ENCODE peak calls at places on chromosome 20, in four cellular contexts. O, X, S and D are unnamed samples.

GRCh38 chr20:12984863-12985262 is 23.9 kb upstream of the SPTLC3 start:
- DNase-seq in O (no peak), X (no peak), S (no peak), D (no peak)

GRCh38 chr20:41183391-41183790 is 46.0 kb downstream of the PLCG1 start:
- DNase-seq in O (no peak), X (peak; percentile 24), S (no peak), D (no peak)

GRCh38 chr20:64232794-64233193 is 22.8 kb upstream of the PCMTD2 start:
- DNase-seq in O (peak; percentile 13), X (peak; percentile 21), S (no peak), D (no peak)

GRCh38 chr20:63626424-63627128 is at the start of gene GMEB2:
- DNase-seq in O (no peak), X (peak; percentile 83), S (no peak), D (peak; percentile 75)

GRCh38 chr20:431012-431904 is 23.2 kb downstream of the RBCK1 start:
- DNase-seq in O (peak; percentile 95), X (no peak), S (peak; percentile 43), D (peak; percentile 83)

GRCh38 chr20:19944772-19945459 is 72.2 kb upstream of the NAA20 start:
- DNase-seq in O (no peak), X (no peak), S (no peak), D (no peak)

GRCh38 chr20:62575976-62576722 is 66.2 kb upstream of the SLCO4A1 start:
- DNase-seq in O (no peak), X (no peak), S (no peak), D (no peak)

GRCh38 chr20:63060057-63060991 is 53.6 kb upstream of the BHLHE23 start:
- DNase-seq in O (no peak), X (peak; percentile 33), S (no peak), D (no peak)

GRCh38 chr20:49353348-49353747 is 75.5 kb upstream of the ZNFX1 start:
- DNase-seq in O (no peak), X (no peak), S (no peak), D (no peak)

GRCh38 chr20:24608926-24609667 is 139.7 kb downstream of the SYNDIG1 start:
- DNase-seq in O (no peak), X (no peak), S (no peak), D (no peak)

GRCh38 chr20:1895674-1896496 is 678 bp downstream of the SIRPA start:
- DNase-seq in O (no peak), X (peak; percentile 58), S (no peak), D (peak; percentile 57)

GRCh38 chr20:21166801-21167200 is 40.9 kb downstream of the KIZ start:
- DNase-seq in O (no peak), X (no peak), S (no peak), D (no peak)

GRCh38 chr20:4141616-4142240 is 126.4 kb upstream of the RNF24 start:
- DNase-seq in O (no peak), X (no peak), S (no peak), D (no peak)

GRCh38 chr20:62816879-62817873 is at the start of gene COL9A3:
- DNase-seq in O (no peak), X (no peak), S (no peak), D (peak; percentile 69)

GRCh38 chr20:63393566-63393965 is 32.4 kb upstream of the CHRNA4 start:
- DNase-seq in O (no peak), X (no peak), S (no peak), D (no peak)

GRCh38 chr20:40160151-40160550 is 528.9 kb downstream of the MAFB start:
- DNase-seq in O (peak; percentile 55), X (peak; percentile 52), S (no peak), D (peak; percentile 87)

GRCh38 chr20:39825950-39826349 is 863.1 kb downstream of the MAFB start:
- DNase-seq in O (no peak), X (no peak), S (no peak), D (no peak)

GRCh38 chr20:38209736-38210405 is 44.8 kb upstream of the TGM2 start:
- DNase-seq in O (no peak), X (no peak), S (no peak), D (no peak)

GRCh38 chr20:1652104-1652503 is 5.5 kb downstream of the SIRPG start:
- DNase-seq in O (no peak), X (no peak), S (no peak), D (no peak)

GRCh38 chr20:444117-444516 is 18.2 kb downstream of the TBC1D20 start:
- DNase-seq in O (no peak), X (no peak), S (no peak), D (no peak)

GRCh38 chr20:32518593-32519366 is 66.4 kb downstream of the NOL4L start:
- DNase-seq in O (no peak), X (peak; percentile 30), S (no peak), D (peak; percentile 64)

GRCh38 chr20:24382330-24382729 is 87.1 kb upstream of the SYNDIG1 start:
- DNase-seq in O (no peak), X (no peak), S (no peak), D (no peak)

GRCh38 chr20:10671850-10672578 is 1.8 kb downstream of the JAG1 start:
- DNase-seq in O (no peak), X (peak; percentile 76), S (no peak), D (peak; percentile 72)

GRCh38 chr20:22341508-22341907 is 242.9 kb downstream of the FOXA2 start:
- DNase-seq in O (peak; percentile 64), X (no peak), S (no peak), D (no peak)

GRCh38 chr20:3105256-3106137 is 21.0 kb upstream of the AVP start:
- DNase-seq in O (no peak), X (no peak), S (no peak), D (no peak)

GRCh38 chr20:50281831-50282591 is 91.4 kb downstream of the CEBPB start:
- DNase-seq in O (peak; percentile 41), X (no peak), S (no peak), D (peak; percentile 78)

GRCh38 chr20:56343861-56344381 is 14.9 kb upstream of the FAM210B start:
- DNase-seq in O (peak; percentile 59), X (peak; percentile 60), S (peak; percentile 62), D (peak; percentile 84)

GRCh38 chr20:32528291-32528891 is 56.7 kb downstream of the NOL4L start:
- DNase-seq in O (no peak), X (peak; percentile 50), S (no peak), D (no peak)

GRCh38 chr20:17761612-17762011 is 61.8 kb downstream of the BANF2 start:
- DNase-seq in O (no peak), X (no peak), S (no peak), D (peak; percentile 67)

GRCh38 chr20:8242827-8243764 is 111.0 kb downstream of the PLCB1 start:
- DNase-seq in O (no peak), X (no peak), S (no peak), D (no peak)

GRCh38 chr20:41279546-41280225 is 37.8 kb downstream of the ZHX3 start:
- DNase-seq in O (no peak), X (no peak), S (no peak), D (no peak)

GRCh38 chr20:31596831-31597482 is 8.1 kb upstream of the ID1 start:
- DNase-seq in O (no peak), X (no peak), S (no peak), D (peak; percentile 42)

GRCh38 chr20:38057351-38057972 is 23.9 kb downstream of the RPRD1B start:
- DNase-seq in O (peak; percentile 81), X (peak; percentile 89), S (peak; percentile 89), D (peak; percentile 96)

GRCh38 chr20:33862709-33863403 is 51.7 kb downstream of the CHMP4B start:
- DNase-seq in O (peak; percentile 32), X (peak; percentile 67), S (peak; percentile 59), D (peak; percentile 83)

GRCh38 chr20:25100914-25101313 is 19.0 kb upstream of the VSX1 start:
- DNase-seq in O (no peak), X (no peak), S (no peak), D (no peak)

GRCh38 chr20:57579898-57580447 is 19.1 kb downstream of the PCK1 start:
- DNase-seq in O (no peak), X (no peak), S (no peak), D (no peak)

GRCh38 chr20:50191065-50191565 is 485 bp downstream of the CEBPB start:
- DNase-seq in O (no peak), X (peak; percentile 86), S (no peak), D (peak; percentile 28)

GRCh38 chr20:5402903-5403531 is 86.3 kb upstream of the PROKR2 start:
- DNase-seq in O (peak; percentile 53), X (no peak), S (peak; percentile 6), D (peak; percentile 79)

GRCh38 chr20:14498809-14499208 is 161.4 kb upstream of the FLRT3 start:
- DNase-seq in O (no peak), X (no peak), S (peak; percentile 9), D (peak; percentile 18)

GRCh38 chr20:59678951-59679350 is 74.6 kb downstream of the PHACTR3 start:
- DNase-seq in O (no peak), X (no peak), S (no peak), D (no peak)

GRCh38 chr20:61546641-61547040 is 294.6 kb downstream of the CDH4 start:
- DNase-seq in O (no peak), X (no peak), S (no peak), D (no peak)

GRCh38 chr20:61544910-61545889 is 293.1 kb downstream of the CDH4 start:
- DNase-seq in O (no peak), X (no peak), S (no peak), D (no peak)

GRCh38 chr20:61551401-61551800 is 299.3 kb downstream of the CDH4 start:
- DNase-seq in O (no peak), X (no peak), S (no peak), D (no peak)

GRCh38 chr20:61549865-61550264 is 297.8 kb downstream of the CDH4 start:
- DNase-seq in O (no peak), X (no peak), S (no peak), D (no peak)

GRCh38 chr20:61548069-61548468 is 296.0 kb downstream of the CDH4 start:
- DNase-seq in O (no peak), X (no peak), S (no peak), D (no peak)
- H3K27ac ChIP-seq in O (no peak overlapping the region), X (no peak overlapping the region), S (no peak overlapping the region), D (no peak overlapping the region)

GRCh38 chr20:51424270-51425041 is 118.1 kb downstream of the NFATC2 start:
- DNase-seq in O (no peak), X (no peak), S (no peak), D (no peak)
- H3K27ac ChIP-seq in O (no peak overlapping the region), X (no peak overlapping the region), S (no peak overlapping the region), D (no peak overlapping the region)

GRCh38 chr20:11924923-11925322 is 7.2 kb downstream of the BTBD3 start:
- DNase-seq in O (no peak), X (no peak), S (no peak), D (no peak)
- H3K27ac ChIP-seq in O (no peak overlapping the region), X (no peak overlapping the region), S (no peak overlapping the region), D (no peak overlapping the region)

DNA sequence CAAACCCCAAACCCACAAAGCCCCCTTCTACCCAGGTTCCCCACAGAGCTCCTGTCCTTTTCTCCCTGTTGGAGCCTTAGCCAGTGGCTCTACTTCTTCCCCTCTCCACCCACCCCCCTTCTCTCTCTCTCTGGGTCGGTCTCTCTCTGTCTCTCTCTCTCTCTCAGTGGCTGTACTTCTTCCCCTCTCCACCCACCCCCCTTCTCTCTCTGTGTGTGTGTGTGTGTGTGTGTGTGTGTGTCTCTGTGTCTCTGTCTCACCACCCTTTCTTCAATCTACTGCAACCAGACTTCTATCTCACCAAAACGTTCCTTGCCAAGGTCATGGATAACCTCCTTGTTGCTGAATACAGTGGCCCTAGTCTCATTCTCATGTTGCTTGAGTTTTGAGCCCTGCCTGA is 8.7 kb upstream of the OSER1 start:
- DNase-seq in O (no peak), X (no peak), S (no peak), D (no peak)
- H3K27ac ChIP-seq in O (no peak overlapping the region), X (no peak overlapping the region), S (no peak overlapping the region), D (peak overlapping the region; percentile 39)